ENCODE peak calls at places on chromosomes 3 and 15, in four cellular contexts. S is BE2C, C is B cell, P is activated B cell treated with CpG ODN at 0.5 μM for 24 hours. Y is an unnamed sample.
A peak's percentile ranks its signal among the peaks of the same experiment; 100 is the strongest.

GRCh38 chr3:66177026-66177425 is 43.8 kb upstream of the SLC25A26 start:
- DNase-seq in P (no peak), S (no peak), C (no peak), Y (no peak)

GRCh38 chr15:52784799-52785671 is 5.1 kb downstream of the ONECUT1 start:
- DNase-seq in P (no peak), C (peak; percentile 48), S (no peak), Y (no peak)

GRCh38 chr15:32824777-32825176 is 107.0 kb downstream of the GREM1 start:
- DNase-seq in C (no peak), P (no peak), S (no peak), Y (no peak)

GRCh38 chr15:71548317-71548908 is 261.9 kb upstream of the NR2E3 start:
- DNase-seq in P (no peak), S (no peak), C (no peak), Y (no peak)

GRCh38 chr15:31322486-31322885 is 4.1 kb upstream of the KLF13 start:
- DNase-seq in P (no peak), S (no peak), C (no peak), Y (no peak)

GRCh38 chr3:31461441-31461840 is 71.3 kb upstream of the STT3B start:
- DNase-seq in S (no peak), P (no peak), C (no peak), Y (no peak)

GRCh38 chr15:75578948-75579908 is at the start of gene PTPN9:
- DNase-seq in P (peak; percentile 63), C (peak; percentile 86), S (peak; percentile 90), Y (peak; percentile 62)

GRCh38 chr3:39166932-39167532 is 13.6 kb upstream of the CSRNP1 start:
- DNase-seq in S (no peak), P (no peak), C (no peak), Y (peak; percentile 83)

GRCh38 chr3:58144478-58145142 is 66.2 kb downstream of the DNASE1L3 start:
- DNase-seq in S (no peak), C (no peak), P (no peak), Y (no peak)

GRCh38 chr3:146277953-146278631 is 27.2 kb upstream of the PLSCR4 start:
- DNase-seq in S (no peak), C (no peak), P (no peak), Y (no peak)

GRCh38 chr3:115246621-115247020 is 99.5 kb upstream of the ZBTB20 start:
- DNase-seq in S (no peak), P (no peak), C (no peak), Y (no peak)

GRCh38 chr15:57668074-57668473 is 38.4 kb upstream of the POLR2M start:
- DNase-seq in C (no peak), S (no peak), P (no peak), Y (no peak)

GRCh38 chr3:130609580-130609979 is 92.6 kb downstream of the COL6A6 start:
- DNase-seq in S (no peak), C (no peak), P (no peak), Y (no peak)

GRCh38 chr3:67461667-67462142 is 192.7 kb downstream of the SUCLG2 start:
- DNase-seq in C (no peak), P (no peak), S (peak; percentile 53), Y (no peak)

GRCh38 chr15:63899193-63899592 is 65.4 kb upstream of the HERC1 start:
- DNase-seq in P (no peak), C (no peak), S (no peak), Y (peak; percentile 59)

GRCh38 chr15:70266412-70267089 is 168.8 kb upstream of the TLE3 start:
- DNase-seq in P (no peak), S (peak; percentile 52), C (no peak), Y (peak; percentile 98)

GRCh38 chr3:149421764-149422163 is 44.3 kb upstream of the TM4SF1 start:
- DNase-seq in S (no peak), P (no peak), C (no peak), Y (no peak)

GRCh38 chr3:139292933-139293664 is 50.7 kb upstream of the MRPS22 start:
- DNase-seq in C (no peak), S (no peak), P (no peak), Y (no peak)

GRCh38 chr3:44184319-44184953 is 57.2 kb upstream of the TOPAZ1 start:
- DNase-seq in P (no peak), C (no peak), S (no peak), Y (no peak)

GRCh38 chr3:17979248-17979647 is 236.8 kb upstream of the TBC1D5 start:
- DNase-seq in C (no peak), P (no peak), S (no peak), Y (no peak)

GRCh38 chr3:46642971-46643370 is 30.6 kb downstream of the FAM240A start:
- DNase-seq in C (no peak), S (no peak), P (no peak), Y (no peak)

GRCh38 chr15:60835974-60836373 is 357.0 kb upstream of the ICE2 start:
- DNase-seq in P (no peak), S (no peak), C (no peak), Y (no peak)

GRCh38 chr3:114569186-114569585 is 275.4 kb downstream of the TIGIT start:
- DNase-seq in P (no peak), C (no peak), S (no peak), Y (no peak)

GRCh38 chr3:184680411-184680990 is 31.4 kb downstream of the MAGEF1 start:
- DNase-seq in P (no peak), C (no peak), S (peak; percentile 66), Y (no peak)

GRCh38 chr3:72696815-72697214 is 151.4 kb downstream of the SHQ1 start:
- DNase-seq in P (no peak), S (no peak), C (no peak), Y (no peak)

GRCh38 chr3:142657033-142657432 is 60.8 kb downstream of the PLS1 start:
- DNase-seq in P (no peak), C (no peak), S (no peak), Y (no peak)

GRCh38 chr3:186316666-186317260 is 45.3 kb downstream of the DGKG start:
- DNase-seq in P (no peak), C (no peak), S (no peak), Y (no peak)

GRCh38 chr15:82838096-82838735 is 28.8 kb downstream of the WHAMM start:
- DNase-seq in C (no peak), P (no peak), S (no peak), Y (no peak)

GRCh38 chr3:140748903-140749302 is 71.0 kb downstream of the TRIM42 start:
- DNase-seq in P (no peak), C (no peak), S (no peak), Y (no peak)

GRCh38 chr3:46422617-46423016 is 15.6 kb downstream of the CCRL2 start:
- DNase-seq in S (no peak), P (no peak), C (no peak), Y (no peak)

DNA sequence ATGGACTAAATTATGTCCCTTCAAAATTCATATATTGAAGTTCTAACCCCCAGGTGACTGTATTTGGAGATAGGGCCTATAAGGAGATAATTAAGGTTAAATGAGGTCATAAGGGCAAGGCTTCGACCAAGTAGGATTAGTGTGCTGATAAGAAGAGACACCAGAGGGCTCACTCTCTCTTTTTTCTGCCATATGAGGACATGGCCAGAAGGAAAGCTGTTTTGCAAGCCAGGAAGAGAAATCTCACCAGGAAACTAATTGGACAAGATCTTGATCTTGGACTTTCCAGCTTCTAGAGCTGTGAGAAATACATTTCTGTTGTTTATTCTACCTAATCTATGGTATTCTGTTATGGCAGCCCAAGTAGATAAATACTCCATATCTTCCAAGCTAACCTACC is 503.6 kb upstream of the NAALADL2 start:
- DNase-seq in S (no peak), C (no peak), P (no peak), Y (no peak)
- TF ChIP-seq CTCF in S (peak; percentile 31), C (no peak), P (no peak), Y (peak; percentile 19)

DNA sequence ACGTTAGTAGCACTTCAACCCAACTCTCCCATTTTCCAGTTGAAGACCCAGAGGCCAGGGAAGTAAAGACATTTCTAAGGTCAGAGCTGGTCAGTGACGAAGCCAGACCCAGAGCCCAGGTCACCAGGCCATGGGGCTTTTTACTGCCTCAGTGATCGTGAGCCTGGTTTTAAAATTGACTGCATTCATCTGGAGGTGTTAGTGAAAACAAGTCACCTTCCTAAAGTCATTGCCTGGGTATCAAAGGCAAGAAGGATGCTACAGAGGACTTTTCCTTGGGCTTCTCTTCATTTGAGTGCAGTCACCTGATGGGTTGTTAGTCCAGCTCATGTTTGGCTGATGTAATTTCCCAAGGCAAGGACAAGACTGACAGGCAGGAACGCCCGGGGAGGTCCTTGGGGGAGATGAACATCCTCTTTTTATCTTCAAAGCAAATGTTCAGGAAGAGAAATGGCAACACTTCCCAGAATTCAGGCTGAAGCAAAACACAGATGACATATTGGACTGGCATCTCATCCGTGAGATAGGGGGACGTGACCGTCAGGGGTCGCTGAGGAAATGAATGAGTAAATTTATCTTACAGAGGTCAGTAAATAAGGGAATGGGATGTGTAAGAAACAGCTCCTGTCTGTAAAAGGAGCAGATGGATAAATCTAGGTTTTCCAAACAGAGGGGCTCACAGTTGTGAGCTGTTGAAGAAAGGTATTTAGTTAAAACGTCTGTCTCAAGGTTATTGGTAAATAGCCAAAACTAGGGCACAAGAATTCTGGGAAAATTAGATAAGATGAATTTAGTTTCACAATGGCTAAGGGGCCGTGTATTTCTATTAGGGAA is 201.2 kb downstream of the OPA1 start:
- DNase-seq in P (no peak), C (no peak), S (no peak), Y (no peak)
- TF ChIP-seq CTCF in P (no peak), C (no peak), S (no peak), Y (no peak)

GRCh38 chr3:16317561-16317945 is 52.5 kb downstream of the OXNAD1 start:
- DNase-seq in S (no peak), C (no peak), P (no peak), Y (no peak)

GRCh38 chr3:16318216-16318615 is 53.2 kb downstream of the OXNAD1 start:
- DNase-seq in S (no peak), P (no peak), C (no peak), Y (no peak)

GRCh38 chr3:16316847-16317560 is 52.0 kb downstream of the OXNAD1 start:
- DNase-seq in P (no peak), C (no peak), S (no peak), Y (no peak)

GRCh38 chr3:16319723-16320122 is 54.7 kb downstream of the OXNAD1 start:
- DNase-seq in P (no peak), S (no peak), C (no peak), Y (no peak)

DNA sequence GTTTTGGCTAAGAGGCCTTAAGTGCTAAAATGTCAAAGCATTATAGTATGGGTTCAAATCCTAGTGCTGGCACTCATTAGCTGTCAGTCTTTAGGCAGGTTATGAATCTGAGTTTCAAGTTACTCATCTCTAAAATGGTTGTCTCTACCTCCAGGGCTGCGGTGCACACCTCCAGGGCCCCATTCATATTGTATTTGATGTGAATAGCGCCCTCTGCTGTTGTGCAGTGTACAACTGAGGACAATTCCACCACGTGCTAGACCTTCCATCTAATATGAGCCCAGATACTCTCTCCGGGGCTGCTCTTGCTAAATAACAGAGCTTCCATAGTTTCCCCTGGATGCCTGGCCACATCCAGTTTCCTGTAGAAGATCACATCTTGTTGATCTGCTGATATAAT is 54.3 kb downstream of the OXNAD1 start:
- DNase-seq in S (no peak), P (no peak), C (no peak), Y (no peak)
- TF ChIP-seq CTCF in S (no peak), P (no peak), C (peak; percentile 43), Y (no peak)

GRCh38 chr3:157120071-157120892 is 39.7 kb downstream of the CCNL1 start:
- DNase-seq in S (no peak), P (no peak), C (no peak), Y (no peak)
- TF ChIP-seq CTCF in S (no peak), P (no peak), C (no peak), Y (no peak)

DNA sequence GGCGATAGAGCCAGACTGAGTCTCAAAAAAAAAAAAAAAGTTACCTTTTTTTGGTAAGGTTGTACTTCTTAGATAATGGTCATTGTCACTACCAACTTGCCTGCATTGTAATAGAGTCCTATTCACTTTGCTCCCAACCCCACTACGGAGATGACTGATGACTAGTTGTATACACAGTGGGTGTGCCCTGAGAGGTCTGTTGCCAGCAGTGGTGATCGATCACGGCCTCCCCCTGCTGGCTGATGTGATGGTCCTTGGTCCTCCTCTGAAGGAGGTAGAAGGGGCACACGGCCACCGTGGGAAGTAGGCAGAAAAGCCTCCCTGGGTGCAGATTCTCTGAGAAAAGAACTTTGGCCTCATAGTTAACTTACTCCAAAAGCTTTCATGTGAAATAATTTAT is 10.7 kb downstream of the GCNT3 start:
- DNase-seq in S (peak; percentile 57), P (peak; percentile 20), C (peak; percentile 41), Y (no peak)
- TF ChIP-seq CTCF in S (peak; percentile 58), P (no peak), C (peak; percentile 28), Y (no peak)

Y was measured in CD14-positive monocyte.